ENCODE peak calls at places on chromosomes 13 and 19, in seven cellular contexts. One of them, this sample, is unnamed.
A peak's percentile ranks its signal among the peaks of the same experiment; 100 is the strongest.

GRCh38 chr13:97119899-97120745 is 102.0 kb upstream of the MBNL2 start:
- DNase-seq in PC-3: peak; percentile 22
- DNase-seq in pons: peak; percentile 66
- DNase-seq in omental fat pad: no peak
- DNase-seq in T-helper 1 cell: no peak
- DNase-seq in frontal cortex: no peak
- DNase-seq in HS-5: no peak
- DNase-seq in this sample: no peak

GRCh38 chr13:103349664-103350063 is 283.4 kb upstream of the SLC10A2 start:
- DNase-seq in PC-3: no peak
- DNase-seq in pons: no peak
- DNase-seq in omental fat pad: no peak
- DNase-seq in T-helper 1 cell: no peak
- DNase-seq in frontal cortex: no peak
- DNase-seq in HS-5: no peak
- DNase-seq in this sample: no peak

GRCh38 chr19:15556634-15557181 is 48.4 kb downstream of the CYP4F22 start:
- DNase-seq in PC-3: no peak
- DNase-seq in pons: no peak
- DNase-seq in omental fat pad: no peak
- DNase-seq in T-helper 1 cell: no peak
- DNase-seq in frontal cortex: no peak
- DNase-seq in HS-5: no peak
- DNase-seq in this sample: no peak

GRCh38 chr13:33462109-33462508 is 176.6 kb upstream of the STARD13 start:
- DNase-seq in PC-3: no peak
- DNase-seq in pons: no peak
- DNase-seq in omental fat pad: no peak
- DNase-seq in T-helper 1 cell: no peak
- DNase-seq in frontal cortex: no peak
- DNase-seq in HS-5: no peak
- DNase-seq in this sample: no peak

GRCh38 chr13:20940083-20940482 is 37.5 kb upstream of the XPO4 start:
- DNase-seq in PC-3: no peak
- DNase-seq in pons: no peak
- DNase-seq in omental fat pad: no peak
- DNase-seq in T-helper 1 cell: no peak
- DNase-seq in frontal cortex: no peak
- DNase-seq in HS-5: no peak
- DNase-seq in this sample: no peak

GRCh38 chr13:108835082-108835481 is 205.7 kb downstream of the MYO16 start:
- DNase-seq in PC-3: no peak
- DNase-seq in pons: no peak
- DNase-seq in omental fat pad: no peak
- DNase-seq in T-helper 1 cell: no peak
- DNase-seq in frontal cortex: no peak
- DNase-seq in HS-5: no peak
- DNase-seq in this sample: no peak

GRCh38 chr19:8395621-8396082 is 5.5 kb downstream of the RAB11B start:
- DNase-seq in PC-3: no peak
- DNase-seq in pons: no peak
- DNase-seq in omental fat pad: no peak
- DNase-seq in T-helper 1 cell: no peak
- DNase-seq in frontal cortex: no peak
- DNase-seq in HS-5: no peak
- DNase-seq in this sample: no peak

GRCh38 chr13:21884299-21884878 is 213.5 kb downstream of the FGF9 start:
- DNase-seq in PC-3: no peak
- DNase-seq in pons: no peak
- DNase-seq in omental fat pad: no peak
- DNase-seq in T-helper 1 cell: no peak
- DNase-seq in frontal cortex: no peak
- DNase-seq in HS-5: no peak
- DNase-seq in this sample: no peak

GRCh38 chr19:56547535-56547934 is 8.8 kb downstream of the ZFP28 start:
- DNase-seq in PC-3: no peak
- DNase-seq in pons: no peak
- DNase-seq in omental fat pad: no peak
- DNase-seq in T-helper 1 cell: no peak
- DNase-seq in frontal cortex: no peak
- DNase-seq in HS-5: no peak
- DNase-seq in this sample: no peak

GRCh38 chr13:48006396-48006795 is 5.3 kb upstream of the SUCLA2 start:
- DNase-seq in PC-3: peak; percentile 64
- DNase-seq in pons: no peak
- DNase-seq in omental fat pad: no peak
- DNase-seq in T-helper 1 cell: no peak
- DNase-seq in frontal cortex: no peak
- DNase-seq in HS-5: no peak
- DNase-seq in this sample: no peak

GRCh38 chr13:89465366-89465765 is 1794.2 kb downstream of the SLITRK5 start:
- DNase-seq in PC-3: no peak
- DNase-seq in pons: no peak
- DNase-seq in omental fat pad: no peak
- DNase-seq in T-helper 1 cell: peak; percentile 18
- DNase-seq in frontal cortex: no peak
- DNase-seq in HS-5: peak; percentile 14
- DNase-seq in this sample: no peak

GRCh38 chr19:1026189-1027019 is at the start of gene CNN2:
- DNase-seq in PC-3: peak; percentile 66
- DNase-seq in pons: no peak
- DNase-seq in omental fat pad: no peak
- DNase-seq in T-helper 1 cell: peak; percentile 72
- DNase-seq in frontal cortex: peak; percentile 78
- DNase-seq in HS-5: no peak
- DNase-seq in this sample: peak; percentile 72

GRCh38 chr13:71609271-71609670 is 257.7 kb downstream of the DACH1 start:
- DNase-seq in PC-3: no peak
- DNase-seq in pons: no peak
- DNase-seq in omental fat pad: no peak
- DNase-seq in T-helper 1 cell: no peak
- DNase-seq in frontal cortex: no peak
- DNase-seq in HS-5: no peak
- DNase-seq in this sample: no peak

GRCh38 chr19:14090509-14091085 is at the start of gene SAMD1:
- DNase-seq in PC-3: peak; percentile 80
- DNase-seq in pons: peak; percentile 71
- DNase-seq in omental fat pad: peak; percentile 47
- DNase-seq in T-helper 1 cell: peak; percentile 86
- DNase-seq in frontal cortex: peak; percentile 96
- DNase-seq in HS-5: peak; percentile 35
- DNase-seq in this sample: no peak

GRCh38 chr13:20332361-20333096 is 100.4 kb upstream of the GJB6 start:
- DNase-seq in PC-3: no peak
- DNase-seq in pons: no peak
- DNase-seq in omental fat pad: no peak
- DNase-seq in T-helper 1 cell: no peak
- DNase-seq in frontal cortex: no peak
- DNase-seq in HS-5: no peak
- DNase-seq in this sample: no peak

GRCh38 chr13:38914070-38914469 is 76.6 kb downstream of the STOML3 start:
- DNase-seq in PC-3: no peak
- DNase-seq in pons: no peak
- DNase-seq in omental fat pad: no peak
- DNase-seq in T-helper 1 cell: no peak
- DNase-seq in frontal cortex: no peak
- DNase-seq in HS-5: no peak
- DNase-seq in this sample: peak; percentile 68

GRCh38 chr19:45403781-45404556 is 900 bp downstream of the PPP1R13L start:
- DNase-seq in PC-3: peak; percentile 75
- DNase-seq in pons: no peak
- DNase-seq in omental fat pad: peak; percentile 51
- DNase-seq in T-helper 1 cell: peak; percentile 71
- DNase-seq in frontal cortex: no peak
- DNase-seq in HS-5: no peak
- DNase-seq in this sample: peak; percentile 76

GRCh38 chr19:44592451-44592890 is 20.9 kb upstream of the IGSF23 start:
- DNase-seq in PC-3: no peak
- DNase-seq in pons: no peak
- DNase-seq in omental fat pad: no peak
- DNase-seq in T-helper 1 cell: no peak
- DNase-seq in frontal cortex: no peak
- DNase-seq in HS-5: no peak
- DNase-seq in this sample: peak; percentile 98

GRCh38 chr19:7535035-7535992 is at the start of gene PNPLA6:
- DNase-seq in PC-3: peak; percentile 98
- DNase-seq in pons: peak; percentile 90
- DNase-seq in omental fat pad: peak; percentile 89
- DNase-seq in T-helper 1 cell: peak; percentile 92
- DNase-seq in frontal cortex: peak; percentile 96
- DNase-seq in HS-5: peak; percentile 65
- DNase-seq in this sample: peak; percentile 90

GRCh38 chr13:59425211-59425721 is 738.5 kb downstream of the DIAPH3 start:
- DNase-seq in PC-3: no peak
- DNase-seq in pons: no peak
- DNase-seq in omental fat pad: no peak
- DNase-seq in T-helper 1 cell: no peak
- DNase-seq in frontal cortex: no peak
- DNase-seq in HS-5: peak; percentile 28
- DNase-seq in this sample: peak; percentile 18

GRCh38 chr13:103055166-103055565 is 11.1 kb downstream of the SLC10A2 start:
- DNase-seq in PC-3: no peak
- DNase-seq in pons: no peak
- DNase-seq in omental fat pad: no peak
- DNase-seq in T-helper 1 cell: no peak
- DNase-seq in frontal cortex: no peak
- DNase-seq in HS-5: no peak
- DNase-seq in this sample: no peak

GRCh38 chr19:8515317-8515716 is 1.4 kb upstream of the ZNF414 start:
- DNase-seq in PC-3: no peak
- DNase-seq in pons: no peak
- DNase-seq in omental fat pad: no peak
- DNase-seq in T-helper 1 cell: peak; percentile 78
- DNase-seq in frontal cortex: no peak
- DNase-seq in HS-5: no peak
- DNase-seq in this sample: peak; percentile 85

GRCh38 chr19:3608750-3609322 is 2.2 kb upstream of the TBXA2R start:
- DNase-seq in PC-3: no peak
- DNase-seq in pons: no peak
- DNase-seq in omental fat pad: no peak
- DNase-seq in T-helper 1 cell: no peak
- DNase-seq in frontal cortex: no peak
- DNase-seq in HS-5: no peak
- DNase-seq in this sample: peak; percentile 10

GRCh38 chr13:97221491-97221890 is 642 bp upstream of the MBNL2 start:
- DNase-seq in PC-3: no peak
- DNase-seq in pons: no peak
- DNase-seq in omental fat pad: no peak
- DNase-seq in T-helper 1 cell: no peak
- DNase-seq in frontal cortex: no peak
- DNase-seq in HS-5: no peak
- DNase-seq in this sample: peak; percentile 49

GRCh38 chr19:46416077-46416709 is 2.8 kb upstream of the CCDC8 start:
- DNase-seq in PC-3: peak; percentile 63
- DNase-seq in pons: peak; percentile 63
- DNase-seq in omental fat pad: peak; percentile 51
- DNase-seq in T-helper 1 cell: no peak
- DNase-seq in frontal cortex: peak; percentile 75
- DNase-seq in HS-5: peak; percentile 15
- DNase-seq in this sample: peak; percentile 93

GRCh38 chr13:42047561-42048322 is 706 bp upstream of the DGKH start:
- DNase-seq in PC-3: peak; percentile 66
- DNase-seq in pons: peak; percentile 11
- DNase-seq in omental fat pad: peak; percentile 28
- DNase-seq in T-helper 1 cell: peak; percentile 55
- DNase-seq in frontal cortex: peak; percentile 40
- DNase-seq in HS-5: no peak
- DNase-seq in this sample: no peak

GRCh38 chr13:110635405-110636002 is 20.2 kb downstream of the NAXD start:
- DNase-seq in PC-3: no peak
- DNase-seq in pons: no peak
- DNase-seq in omental fat pad: no peak
- DNase-seq in T-helper 1 cell: no peak
- DNase-seq in frontal cortex: no peak
- DNase-seq in HS-5: no peak
- DNase-seq in this sample: no peak

GRCh38 chr13:113023217-113023597 is 54.2 kb downstream of the MCF2L start:
- DNase-seq in PC-3: no peak
- DNase-seq in pons: no peak
- DNase-seq in omental fat pad: no peak
- DNase-seq in T-helper 1 cell: no peak
- DNase-seq in frontal cortex: no peak
- DNase-seq in HS-5: no peak
- DNase-seq in this sample: no peak

GRCh38 chr13:25153736-25154135 is 18.4 kb downstream of the AMER2 start:
- DNase-seq in PC-3: no peak
- DNase-seq in pons: peak; percentile 91
- DNase-seq in omental fat pad: no peak
- DNase-seq in T-helper 1 cell: no peak
- DNase-seq in frontal cortex: no peak
- DNase-seq in HS-5: no peak
- DNase-seq in this sample: no peak

GRCh38 chr13:47628666-47629065 is 372.4 kb downstream of the SUCLA2 start:
- DNase-seq in PC-3: peak; percentile 68
- DNase-seq in pons: no peak
- DNase-seq in omental fat pad: no peak
- DNase-seq in T-helper 1 cell: no peak
- DNase-seq in frontal cortex: no peak
- DNase-seq in HS-5: no peak
- DNase-seq in this sample: no peak

GRCh38 chr13:86608739-86609138 is 809.5 kb upstream of the SLITRK6 start:
- DNase-seq in PC-3: no peak
- DNase-seq in pons: no peak
- DNase-seq in omental fat pad: no peak
- DNase-seq in T-helper 1 cell: no peak
- DNase-seq in frontal cortex: no peak
- DNase-seq in HS-5: no peak
- DNase-seq in this sample: peak; percentile 5

GRCh38 chr19:15427350-15427700 is 8.5 kb upstream of the AKAP8L start:
- DNase-seq in PC-3: no peak
- DNase-seq in pons: no peak
- DNase-seq in omental fat pad: no peak
- DNase-seq in T-helper 1 cell: no peak
- DNase-seq in frontal cortex: no peak
- DNase-seq in HS-5: no peak
- DNase-seq in this sample: no peak

This sample was measured in OCI-M1.